ENCODE peak calls at places on chromosome 9, in eight cellular contexts. X is tibial artery; W is CD8-positive, alpha-beta T cell; F is RWPE2; M is stomach; N is cardiac muscle cell; R is neuronal stem cell; D is brain microvascular endothelial cell. J is an unnamed sample.

GRCh38 chr9:89807682-89808075 is 202.9 kb downstream of the GADD45G start:
- DNase-seq in X (no peak), W (no peak), F (no peak), M (no peak), N (no peak), R (no peak), D (no peak), J (no peak)

GRCh38 chr9:77810637-77811119 is 162.6 kb upstream of the GNA14 start:
- DNase-seq in X (no peak), W (no peak), F (no peak), M (no peak), N (no peak), R (no peak), D (no peak), J (no peak)

GRCh38 chr9:85610074-85610855 is 131.5 kb downstream of the AGTPBP1 start:
- DNase-seq in X (no peak), W (peak), F (no peak), M (no peak), N (peak), R (peak), D (peak), J (peak)

GRCh38 chr9:126472931-126473330 is 140.8 kb upstream of the LMX1B start:
- DNase-seq in X (no peak), W (no peak), F (no peak), M (no peak), N (no peak), R (no peak), D (no peak), J (no peak)

GRCh38 chr9:36148652-36149051 is 12.1 kb downstream of the GLIPR2 start:
- DNase-seq in X (peak), W (peak), F (peak), M (peak), N (no peak), R (no peak), D (peak), J (peak)

GRCh38 chr9:109923371-109923770 is 143.4 kb downstream of the PALM2AKAP2 start:
- DNase-seq in X (no peak), W (no peak), F (no peak), M (no peak), N (no peak), R (no peak), D (no peak), J (no peak)

GRCh38 chr9:99385814-99386279 is 163.8 kb downstream of the SEC61B start:
- DNase-seq in X (no peak), W (no peak), F (no peak), M (no peak), N (no peak), R (no peak), D (no peak), J (peak)

GRCh38 chr9:97362777-97363545 is 48.9 kb upstream of the TDRD7 start:
- DNase-seq in X (no peak), W (no peak), F (no peak), M (no peak), N (no peak), R (no peak), D (no peak), J (no peak)

DNA sequence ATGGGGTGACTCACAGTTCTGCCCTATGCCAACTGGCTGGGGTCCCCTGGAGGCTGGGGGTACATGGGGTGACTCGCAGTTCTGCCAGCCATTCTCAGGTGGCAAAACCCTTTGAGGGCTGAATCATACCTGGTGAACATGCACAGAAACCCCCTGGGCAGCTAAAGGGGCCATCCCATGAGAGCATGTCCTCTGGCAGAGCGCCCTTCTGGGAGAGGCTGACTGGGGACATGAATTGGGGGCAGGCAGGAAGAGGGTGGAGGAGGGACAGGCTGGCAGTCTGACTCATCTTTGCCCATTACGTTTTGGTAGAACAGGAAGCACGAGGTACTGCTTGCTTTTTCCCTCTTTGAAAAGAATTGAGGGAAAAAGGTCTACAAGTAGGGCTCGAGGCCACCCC is 16.7 kb downstream of the TRAF1 start:
- DNase-seq in X (no peak), W (peak), F (no peak), M (no peak), N (no peak), R (no peak), D (no peak), J (no peak)
- H3K4me3 ChIP-seq in X (no peak), W (no peak), F (no peak), M (no peak), N (no peak), R (no peak), D (no peak), J (no peak)

GRCh38 chr9:75063556-75064305 is 24.2 kb downstream of the NMRK1 start:
- DNase-seq in X (no peak), W (no peak), F (no peak), M (no peak), N (no peak), R (no peak), D (no peak), J (peak)
- H3K27ac ChIP-seq in X (no peak), W (no peak), F (no peak), M (no peak), N (no peak), R (no peak), D (no peak), J (no peak)

GRCh38 chr9:137198748-137199276 is 1.7 kb downstream of the TPRN start:
- DNase-seq in X (no peak), W (no peak), F (no peak), M (peak), N (no peak), R (no peak), D (no peak), J (no peak)
- H3K4me3 ChIP-seq in X (no peak), W (no peak), F (no peak), M (peak), N (no peak), R (no peak), D (peak), J (no peak)

DNA sequence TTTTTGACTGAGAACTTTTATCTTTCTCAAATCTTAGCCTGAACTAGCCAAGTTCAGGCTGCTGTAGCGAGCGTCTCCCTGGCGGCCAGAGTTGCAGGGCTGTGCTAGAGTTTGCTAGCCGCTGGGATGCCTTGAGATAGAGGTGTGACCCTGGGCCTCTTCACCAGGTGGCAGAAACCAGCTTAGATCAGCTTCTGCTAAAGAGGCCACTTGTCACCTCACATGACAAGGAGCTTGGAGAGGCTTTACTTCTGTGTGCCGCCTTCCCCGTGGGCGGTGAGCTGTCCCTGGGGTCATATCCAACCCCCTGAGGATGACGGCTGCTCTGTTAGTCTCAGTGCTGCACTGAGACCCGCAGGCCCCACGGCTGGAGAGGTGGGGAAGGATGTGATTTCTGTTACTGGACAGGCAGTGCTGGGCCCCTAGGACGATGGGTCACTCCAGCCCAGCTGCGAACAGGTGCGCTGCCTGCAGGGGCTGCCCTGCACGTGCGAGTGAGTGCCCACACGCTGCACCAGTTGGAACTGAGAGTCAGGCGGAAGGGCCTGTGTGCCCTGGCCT is 63.7 kb downstream of the EHMT1 start:
- DNase-seq in X (no peak), W (no peak), F (no peak), M (no peak), N (peak), R (no peak), D (no peak), J (no peak)
- H3K27ac ChIP-seq in X (no peak), W (no peak), F (no peak), M (no peak), N (no peak), R (no peak), D (no peak), J (no peak)